ENCODE peak calls at places on chromosomes 5 and 9, in six cellular contexts. Y, S, H, K, N and L are unnamed samples.

GRCh38 chr9:134655591-134656333 is 14.2 kb downstream of the COL5A1 start:
- DNase-seq in N (no peak), Y (no peak), K (peak), S (no peak), H (no peak), L (no peak)

GRCh38 chr9:7782390-7783120 is 17.0 kb downstream of the DMAC1 start:
- DNase-seq in S (no peak), K (no peak), N (no peak), H (no peak), Y (no peak), L (no peak)

GRCh38 chr5:123089971-123090640 is 1.1 kb downstream of the PRDM6 start:
- DNase-seq in N (no peak), K (peak), Y (peak), H (no peak), S (no peak), L (peak)

GRCh38 chr9:133202145-133202513 is 6.9 kb downstream of the OBP2B start:
- DNase-seq in H (no peak), S (no peak), Y (no peak), K (peak), N (no peak), L (no peak)

GRCh38 chr5:135356522-135357318 is 42.3 kb downstream of the MACROH2A1 start:
- DNase-seq in H (no peak), S (peak), K (no peak), Y (no peak), N (peak), L (no peak)

GRCh38 chr9:76868897-76869296 is 37.0 kb downstream of the PRUNE2 start:
- DNase-seq in K (no peak), H (no peak), Y (no peak), N (peak), S (no peak), L (no peak)

GRCh38 chr5:171537923-171538537 is 118.6 kb downstream of the FGF18 start:
- DNase-seq in N (no peak), K (no peak), Y (no peak), S (no peak), H (no peak), L (no peak)

GRCh38 chr5:4230531-4230904 is 634.9 kb downstream of the IRX1 start:
- DNase-seq in K (no peak), Y (no peak), N (peak), H (no peak), S (no peak), L (no peak)

GRCh38 chr9:86892576-86892975 is 54.7 kb downstream of the GAS1 start:
- DNase-seq in K (no peak), S (no peak), Y (no peak), H (no peak), N (no peak), L (no peak)

GRCh38 chr5:139314276-139314675 is 20.7 kb downstream of the MATR3 start:
- DNase-seq in S (no peak), H (no peak), N (no peak), Y (no peak), K (no peak), L (no peak)

GRCh38 chr5:133779828-133780475 is 167.6 kb upstream of the FSTL4 start:
- DNase-seq in N (no peak), S (no peak), K (no peak), H (no peak), Y (no peak), L (no peak)

GRCh38 chr9:14715102-14715501 is 7.4 kb downstream of the CER1 start:
- DNase-seq in S (no peak), H (no peak), N (no peak), K (no peak), Y (no peak), L (no peak)

GRCh38 chr5:59134770-59135169 is 551.9 kb downstream of the RAB3C start:
- DNase-seq in H (no peak), N (no peak), K (no peak), Y (no peak), S (no peak), L (no peak)

GRCh38 chr9:129996161-129996849 is 46.7 kb downstream of the FNBP1 start:
- DNase-seq in S (no peak), N (no peak), K (no peak), H (peak), Y (no peak), L (no peak)

GRCh38 chr5:1831677-1832313 is 30.6 kb downstream of the NDUFS6 start:
- DNase-seq in Y (no peak), H (no peak), S (no peak), N (no peak), K (peak), L (no peak)

GRCh38 chr5:75007537-75007847 is 44.9 kb downstream of the GCNT4 start:
- DNase-seq in S (no peak), K (no peak), Y (no peak), N (peak), H (no peak), L (peak)

GRCh38 chr5:16934669-16935068 is 1.4 kb downstream of the MYO10 start:
- DNase-seq in K (no peak), S (no peak), N (no peak), Y (no peak), H (no peak), L (no peak)

GRCh38 chr9:21110708-21111576 is 30.7 kb downstream of the IFNW1 start:
- DNase-seq in N (peak), K (no peak), H (peak), Y (peak), S (peak), L (peak)

GRCh38 chr5:173441053-173441628 is 112.9 kb upstream of the STC2 start:
- DNase-seq in H (no peak), N (no peak), Y (no peak), S (no peak), K (no peak), L (no peak)